ENCODE peak calls at places on chromosomes 13 and 19, in ten cellular contexts. U is CD14-positive monocyte; Z is kidney tubule cell; Y is T-helper 2 cell; T is naive thymus-derived CD8-positive, alpha-beta T cell; D is stimulated activated CD4-positive, alpha-beta T cell treated with anti-CD3 and anti-CD28 coated beads, Interleukin-15, amount 100 ng/mL, for 1 hour; P is activated effector memory CD4-positive, alpha-beta T cell treated with Interleukin-2 at 50 U/mL for 16 hours; Q is CD4-positive, alpha-beta memory T cell; X is left colon; I is activated CD8-positive, alpha-beta T cell treated with anti-CD3 and anti-CD28 coated beads, Interleukin-2, amount 10 ng/mL, durations not matched to agents 7 days and 5 days. A is an unnamed sample.

GRCh38 chr19:49073514-49074378 is 1.2 kb upstream of the KCNA7 start:
- DNase-seq in D (no peak), P (no peak), Q (no peak), Y (no peak), Z (peak), X (no peak), T (no peak), I (no peak), U (no peak), A (no peak)

GRCh38 chr13:112715715-112716460 is 26.1 kb downstream of the ATP11A start:
- DNase-seq in D (no peak), P (no peak), Y (no peak), Z (no peak), Q (no peak), X (no peak), T (no peak), I (no peak), U (no peak), A (no peak)

GRCh38 chr13:100648354-100648753 is 26.2 kb downstream of the TMTC4 start:
- DNase-seq in X (no peak), T (no peak), P (no peak), D (no peak), Y (no peak), I (no peak), U (no peak), Q (no peak), Z (no peak), A (no peak)

GRCh38 chr13:41407380-41407779 is 50.0 kb upstream of the RGCC start:
- DNase-seq in U (no peak), Y (no peak), P (no peak), Q (no peak), X (no peak), Z (no peak), I (no peak), D (no peak), T (no peak), A (no peak)

GRCh38 chr19:54160948-54161347 is 1.4 kb upstream of the LENG1 start:
- DNase-seq in X (no peak), U (no peak), Y (no peak), I (no peak), T (no peak), Q (no peak), P (no peak), Z (peak), D (no peak), A (no peak)

GRCh38 chr13:86653009-86653408 is 853.8 kb upstream of the SLITRK6 start:
- DNase-seq in X (no peak), I (no peak), T (no peak), Q (no peak), Z (no peak), Y (no peak), P (no peak), D (no peak), U (no peak), A (no peak)

GRCh38 chr19:16927883-16928282 is 39.1 kb downstream of the F2RL3 start:
- DNase-seq in Q (no peak), X (no peak), T (no peak), U (peak), D (no peak), P (no peak), I (no peak), Z (no peak), Y (no peak), A (no peak)

GRCh38 chr13:90445179-90445578 is 902.3 kb upstream of the MIR17HG start:
- DNase-seq in D (no peak), Q (no peak), P (no peak), Y (no peak), T (no peak), Z (peak), I (no peak), X (no peak), U (no peak), A (no peak)

GRCh38 chr13:27053902-27054595 is 117.6 kb downstream of the USP12 start:
- DNase-seq in P (no peak), X (no peak), U (no peak), Q (no peak), Y (no peak), Z (peak), T (no peak), D (no peak), I (no peak), A (no peak)

GRCh38 chr13:79723462-79724116 is 242.6 kb downstream of the NDFIP2 start:
- DNase-seq in X (no peak), U (no peak), Y (no peak), I (no peak), D (no peak), T (no peak), Z (no peak), Q (no peak), P (no peak), A (no peak)

GRCh38 chr19:5271145-5271544 is 69.5 kb downstream of the PTPRS start:
- DNase-seq in Y (no peak), Z (no peak), I (no peak), D (no peak), P (no peak), U (no peak), X (no peak), Q (no peak), T (no peak), A (no peak)

GRCh38 chr19:45663800-45664199 is 4.2 kb upstream of the GIPR start:
- DNase-seq in Y (no peak), U (no peak), Q (no peak), D (no peak), Z (no peak), I (no peak), X (no peak), T (no peak), P (no peak), A (no peak)

GRCh38 chr13:66266761-66267160 is 963.4 kb downstream of the PCDH9 start:
- DNase-seq in P (no peak), T (no peak), X (no peak), Q (no peak), Z (no peak), I (no peak), Y (no peak), U (no peak), D (no peak), A (no peak)

GRCh38 chr13:20991741-20992520 is 69.5 kb downstream of the LATS2 start:
- DNase-seq in D (no peak), X (no peak), Q (no peak), I (no peak), U (no peak), Y (no peak), P (no peak), T (no peak), Z (no peak), A (no peak)

GRCh38 chr13:113542751-113543424 is 41.7 kb upstream of the TFDP1 start:
- DNase-seq in T (no peak), D (no peak), P (no peak), Y (no peak), I (no peak), X (peak), U (no peak), Q (no peak), Z (no peak), A (no peak)

GRCh38 chr13:106234656-106235055 is 300.8 kb downstream of the EFNB2 start:
- DNase-seq in Y (no peak), I (no peak), D (no peak), T (no peak), Q (no peak), P (no peak), Z (no peak), U (no peak), X (no peak), A (peak)

GRCh38 chr19:3780786-3781304 is 5.3 kb downstream of the MATK start:
- DNase-seq in T (no peak), U (no peak), X (no peak), Q (no peak), Z (no peak), I (peak), Y (peak), P (no peak), D (no peak), A (no peak)

GRCh38 chr13:47081246-47081645 is 184.4 kb upstream of the HTR2A start:
- DNase-seq in X (no peak), P (no peak), T (no peak), Z (no peak), Y (no peak), Q (no peak), I (no peak), U (no peak), D (no peak), A (no peak)

GRCh38 chr19:22422220-22422619 is at the start of gene ZNF98:
- DNase-seq in D (no peak), U (no peak), T (no peak), Y (no peak), X (peak), I (no peak), P (no peak), Z (peak), Q (no peak), A (peak)

GRCh38 chr13:26839682-26840081 is 79.1 kb upstream of the GPR12 start:
- DNase-seq in D (no peak), U (no peak), Z (peak), X (no peak), P (no peak), Y (no peak), Q (no peak), T (no peak), I (no peak), A (no peak)

GRCh38 chr13:67130444-67130843 is 99.7 kb downstream of the PCDH9 start:
- DNase-seq in Y (no peak), T (no peak), U (no peak), I (no peak), D (no peak), Q (no peak), P (no peak), X (no peak), Z (no peak), A (no peak)

GRCh38 chr19:32519023-32519422 is 62.0 kb upstream of the PDCD5 start:
- DNase-seq in X (no peak), D (no peak), Q (peak), T (no peak), P (no peak), U (no peak), I (no peak), Y (peak), Z (no peak), A (no peak)

GRCh38 chr19:5036733-5037681 is 68.1 kb downstream of the KDM4B start:
- DNase-seq in T (no peak), X (no peak), U (no peak), D (no peak), Q (no peak), I (no peak), Y (no peak), Z (no peak), P (no peak), A (no peak)

GRCh38 chr19:15935167-15935702 is 906 bp upstream of the CYP4F11 start:
- DNase-seq in Y (no peak), Z (no peak), Q (no peak), D (no peak), I (no peak), X (no peak), P (no peak), T (no peak), U (no peak), A (no peak)

GRCh38 chr19:18417250-18418033 is 1.8 kb upstream of the SSBP4 start:
- DNase-seq in I (peak), Y (no peak), D (no peak), T (no peak), P (no peak), Z (peak), X (peak), Q (no peak), U (peak), A (peak)

GRCh38 chr19:48137411-48137810 is 26.8 kb upstream of the PLA2G4C start:
- DNase-seq in Q (no peak), T (no peak), D (no peak), X (no peak), I (no peak), U (no peak), Y (no peak), P (no peak), Z (no peak), A (no peak)

GRCh38 chr19:54481326-54481930 is 8.3 kb upstream of the CDC42EP5 start:
- DNase-seq in D (no peak), T (no peak), U (no peak), P (no peak), Z (peak), Y (no peak), I (peak), X (no peak), Q (no peak), A (no peak)

GRCh38 chr13:38542601-38543000 is 144.3 kb upstream of the FREM2 start:
- DNase-seq in Z (peak), X (no peak), T (no peak), Y (no peak), P (no peak), Q (no peak), D (no peak), I (no peak), U (no peak), A (no peak)

GRCh38 chr19:40745402-40745780 is 4.9 kb downstream of the ACTMAP start:
- DNase-seq in Z (peak), Q (no peak), U (no peak), P (no peak), T (no peak), X (no peak), I (no peak), Y (no peak), D (no peak), A (no peak)

GRCh38 chr13:46754812-46755211 is 42.1 kb downstream of the ESD start:
- DNase-seq in P (no peak), X (no peak), T (no peak), D (no peak), Y (no peak), U (no peak), Z (no peak), I (no peak), Q (no peak), A (no peak)

GRCh38 chr13:102677122-102677521 is 17.7 kb downstream of the METTL21C start:
- DNase-seq in Z (no peak), X (no peak), U (no peak), T (no peak), Y (no peak), D (no peak), P (no peak), Q (no peak), I (no peak), A (no peak)

GRCh38 chr19:18414504-18415176 is 4.6 kb upstream of the SSBP4 start:
- DNase-seq in U (peak), P (no peak), Q (no peak), Z (no peak), D (no peak), Y (no peak), T (no peak), X (peak), I (peak), A (no peak)

GRCh38 chr19:35908977-35909683 is 1.0 kb upstream of the TYROBP start:
- DNase-seq in D (no peak), P (no peak), I (no peak), Y (no peak), X (peak), Q (no peak), Z (no peak), U (peak), T (no peak), A (no peak)

GRCh38 chr19:2732157-2732725 is 7.6 kb downstream of the SLC39A3 start:
- DNase-seq in D (no peak), Q (no peak), Y (no peak), Z (no peak), I (no peak), T (no peak), X (no peak), U (no peak), P (no peak), A (no peak)

GRCh38 chr13:43994999-43995859 is 115.5 kb downstream of the LACC1 start:
- DNase-seq in Y (no peak), I (no peak), T (no peak), Z (no peak), D (no peak), X (peak), Q (no peak), U (no peak), P (no peak), A (no peak)

GRCh38 chr19:43759515-43759914 is 4.8 kb upstream of the SMG9 start:
- DNase-seq in P (no peak), T (no peak), X (no peak), D (no peak), U (no peak), I (no peak), Y (no peak), Q (no peak), Z (no peak), A (no peak)

GRCh38 chr13:105773887-105774538 is 761.4 kb downstream of the EFNB2 start:
- DNase-seq in T (no peak), P (no peak), D (no peak), U (no peak), Z (peak), Q (no peak), Y (no peak), I (no peak), X (no peak), A (no peak)

GRCh38 chr13:32142956-32143375 is 111.4 kb downstream of the FRY start:
- DNase-seq in U (no peak), D (no peak), T (no peak), Q (no peak), Y (no peak), X (no peak), P (no peak), I (no peak), Z (peak), A (no peak)

A was measured in D721Med.